ENCODE peak calls at places on chromosomes 11 and 22, in ten cellular contexts. One of them, this sample, is unnamed. For H3K4me1, the result is how much of the 10 kb centered on the place peaks cover.

GRCh38 chr11:31233425-31233824 is 136.1 kb downstream of the DCDC1 start:
- DNase-seq in left lung: no peak
- DNase-seq in thoracic aorta: no peak
- DNase-seq in A549: no peak
- DNase-seq in IMR-90: no peak
- DNase-seq in left ventricle myocardium inferior: no peak
- DNase-seq in HCT116: peak
- DNase-seq in sigmoid colon: no peak
- DNase-seq in pancreas: no peak
- DNase-seq in adrenal gland: no peak
- DNase-seq in this sample: no peak

GRCh38 chr11:70844387-70844786 is 408.0 kb downstream of the SHANK2 start:
- DNase-seq in left lung: no peak
- DNase-seq in thoracic aorta: no peak
- DNase-seq in A549: no peak
- DNase-seq in IMR-90: no peak
- DNase-seq in left ventricle myocardium inferior: no peak
- DNase-seq in HCT116: no peak
- DNase-seq in sigmoid colon: no peak
- DNase-seq in pancreas: no peak
- DNase-seq in adrenal gland: no peak
- DNase-seq in this sample: no peak

GRCh38 chr11:14541180-14541579 is 21.0 kb upstream of the PSMA1 start:
- DNase-seq in left lung: no peak
- DNase-seq in thoracic aorta: no peak
- DNase-seq in A549: no peak
- DNase-seq in IMR-90: no peak
- DNase-seq in left ventricle myocardium inferior: no peak
- DNase-seq in HCT116: no peak
- DNase-seq in sigmoid colon: no peak
- DNase-seq in pancreas: no peak
- DNase-seq in adrenal gland: peak
- DNase-seq in this sample: no peak

GRCh38 chr11:130772266-130773227 is 143.7 kb downstream of the SNX19 start:
- DNase-seq in left lung: no peak
- DNase-seq in thoracic aorta: no peak
- DNase-seq in A549: no peak
- DNase-seq in IMR-90: peak
- DNase-seq in left ventricle myocardium inferior: no peak
- DNase-seq in HCT116: no peak
- DNase-seq in sigmoid colon: no peak
- DNase-seq in pancreas: no peak
- DNase-seq in adrenal gland: no peak
- DNase-seq in this sample: no peak

GRCh38 chr11:106463796-106464201 is 386.3 kb downstream of the AASDHPPT start:
- DNase-seq in left lung: no peak
- DNase-seq in thoracic aorta: no peak
- DNase-seq in A549: no peak
- DNase-seq in IMR-90: peak
- DNase-seq in left ventricle myocardium inferior: no peak
- DNase-seq in HCT116: no peak
- DNase-seq in sigmoid colon: no peak
- DNase-seq in pancreas: no peak
- DNase-seq in adrenal gland: no peak
- DNase-seq in this sample: no peak

GRCh38 chr11:125270711-125271110 is 106.2 kb downstream of the PKNOX2 start:
- DNase-seq in left lung: no peak
- DNase-seq in thoracic aorta: no peak
- DNase-seq in A549: no peak
- DNase-seq in IMR-90: peak
- DNase-seq in left ventricle myocardium inferior: no peak
- DNase-seq in HCT116: no peak
- DNase-seq in sigmoid colon: no peak
- DNase-seq in pancreas: no peak
- DNase-seq in adrenal gland: no peak
- DNase-seq in this sample: no peak

GRCh38 chr22:46934746-46935491 is 172.5 kb downstream of the TBC1D22A start:
- DNase-seq in left lung: no peak
- DNase-seq in thoracic aorta: no peak
- DNase-seq in A549: peak
- DNase-seq in IMR-90: peak
- DNase-seq in left ventricle myocardium inferior: no peak
- DNase-seq in HCT116: peak
- DNase-seq in sigmoid colon: no peak
- DNase-seq in pancreas: no peak
- DNase-seq in adrenal gland: peak
- DNase-seq in this sample: no peak

GRCh38 chr11:92627615-92628201 is 341.7 kb upstream of the MTNR1B start:
- DNase-seq in left lung: no peak
- DNase-seq in thoracic aorta: no peak
- DNase-seq in A549: no peak
- DNase-seq in IMR-90: peak
- DNase-seq in left ventricle myocardium inferior: no peak
- DNase-seq in HCT116: no peak
- DNase-seq in sigmoid colon: no peak
- DNase-seq in pancreas: no peak
- DNase-seq in adrenal gland: no peak
- DNase-seq in this sample: no peak

GRCh38 chr11:12019867-12020416 is 11.5 kb upstream of the DKK3 start:
- DNase-seq in left lung: no peak
- DNase-seq in thoracic aorta: no peak
- DNase-seq in A549: no peak
- DNase-seq in IMR-90: no peak
- DNase-seq in left ventricle myocardium inferior: no peak
- DNase-seq in HCT116: no peak
- DNase-seq in sigmoid colon: no peak
- DNase-seq in pancreas: no peak
- DNase-seq in adrenal gland: no peak
- DNase-seq in this sample: no peak

GRCh38 chr11:28003615-28004014 is 104.3 kb downstream of the KIF18A start:
- DNase-seq in left lung: no peak
- DNase-seq in thoracic aorta: no peak
- DNase-seq in A549: no peak
- DNase-seq in IMR-90: no peak
- DNase-seq in left ventricle myocardium inferior: no peak
- DNase-seq in HCT116: no peak
- DNase-seq in sigmoid colon: no peak
- DNase-seq in pancreas: no peak
- DNase-seq in adrenal gland: no peak
- DNase-seq in this sample: no peak

GRCh38 chr22:44625981-44626687 is 75.9 kb upstream of the PRR5 start:
- DNase-seq in left lung: peak
- DNase-seq in thoracic aorta: no peak
- DNase-seq in A549: peak
- DNase-seq in IMR-90: peak
- DNase-seq in left ventricle myocardium inferior: peak
- DNase-seq in HCT116: peak
- DNase-seq in sigmoid colon: peak
- DNase-seq in pancreas: peak
- DNase-seq in adrenal gland: peak
- DNase-seq in this sample: no peak

GRCh38 chr11:19597194-19597593 is 115.4 kb upstream of the NAV2 start:
- DNase-seq in left lung: no peak
- DNase-seq in thoracic aorta: no peak
- DNase-seq in A549: no peak
- DNase-seq in IMR-90: peak
- DNase-seq in left ventricle myocardium inferior: no peak
- DNase-seq in HCT116: no peak
- DNase-seq in sigmoid colon: no peak
- DNase-seq in pancreas: no peak
- DNase-seq in adrenal gland: no peak
- DNase-seq in this sample: no peak

GRCh38 chr11:57802411-57802810 is 40.8 kb downstream of the CTNND1 start:
- DNase-seq in left lung: no peak
- DNase-seq in thoracic aorta: no peak
- DNase-seq in A549: no peak
- DNase-seq in IMR-90: no peak
- DNase-seq in left ventricle myocardium inferior: no peak
- DNase-seq in HCT116: no peak
- DNase-seq in sigmoid colon: no peak
- DNase-seq in pancreas: no peak
- DNase-seq in adrenal gland: no peak
- DNase-seq in this sample: no peak

GRCh38 chr22:23913306-23913660 is 19.1 kb downstream of the MIF start:
- DNase-seq in left lung: no peak
- DNase-seq in thoracic aorta: no peak
- DNase-seq in A549: no peak
- DNase-seq in IMR-90: no peak
- DNase-seq in left ventricle myocardium inferior: no peak
- DNase-seq in HCT116: no peak
- DNase-seq in sigmoid colon: no peak
- DNase-seq in pancreas: no peak
- DNase-seq in adrenal gland: no peak
- DNase-seq in this sample: no peak
- H3K4me3 ChIP-seq in left lung: peak
- H3K4me3 ChIP-seq in thoracic aorta: peak
- H3K4me3 ChIP-seq in A549: no peak
- H3K4me3 ChIP-seq in IMR-90: peak
- H3K4me3 ChIP-seq in left ventricle myocardium inferior: peak
- H3K4me3 ChIP-seq in HCT116: peak
- H3K4me3 ChIP-seq in sigmoid colon: peak
- H3K4me3 ChIP-seq in pancreas: peak
- H3K4me3 ChIP-seq in adrenal gland: peak
- H3K4me3 ChIP-seq in this sample: peak

GRCh38 chr11:67419330-67420049 is 4.0 kb downstream of the CARNS1 start:
- DNase-seq in left lung: no peak
- DNase-seq in thoracic aorta: no peak
- DNase-seq in A549: no peak
- DNase-seq in IMR-90: no peak
- DNase-seq in left ventricle myocardium inferior: no peak
- DNase-seq in HCT116: no peak
- DNase-seq in sigmoid colon: no peak
- DNase-seq in pancreas: peak
- DNase-seq in adrenal gland: no peak
- DNase-seq in this sample: no peak
- H3K4me1 ChIP-seq in left lung: under half
- H3K4me1 ChIP-seq in thoracic aorta: half or more
- H3K4me1 ChIP-seq in A549: under half
- H3K4me1 ChIP-seq in IMR-90: under half
- H3K4me1 ChIP-seq in left ventricle myocardium inferior: half or more
- H3K4me1 ChIP-seq in HCT116: under half
- H3K4me1 ChIP-seq in sigmoid colon: under half
- H3K4me1 ChIP-seq in pancreas: under half
- H3K4me1 ChIP-seq in adrenal gland: under half
- H3K4me1 ChIP-seq in this sample: half or more

GRCh38 chr11:73528013-73528412 is 69.9 kb downstream of the FAM168A start:
- DNase-seq in left lung: no peak
- DNase-seq in thoracic aorta: no peak
- DNase-seq in A549: no peak
- DNase-seq in IMR-90: no peak
- DNase-seq in left ventricle myocardium inferior: no peak
- DNase-seq in HCT116: no peak
- DNase-seq in sigmoid colon: no peak
- DNase-seq in pancreas: no peak
- DNase-seq in adrenal gland: no peak
- DNase-seq in this sample: no peak

GRCh38 chr11:73528877-73529530 is 68.9 kb downstream of the FAM168A start:
- DNase-seq in left lung: no peak
- DNase-seq in thoracic aorta: no peak
- DNase-seq in A549: no peak
- DNase-seq in IMR-90: no peak
- DNase-seq in left ventricle myocardium inferior: no peak
- DNase-seq in HCT116: no peak
- DNase-seq in sigmoid colon: no peak
- DNase-seq in pancreas: no peak
- DNase-seq in adrenal gland: no peak
- DNase-seq in this sample: no peak

GRCh38 chr11:73532310-73532709 is 65.6 kb downstream of the FAM168A start:
- DNase-seq in left lung: no peak
- DNase-seq in thoracic aorta: no peak
- DNase-seq in A549: no peak
- DNase-seq in IMR-90: peak
- DNase-seq in left ventricle myocardium inferior: no peak
- DNase-seq in HCT116: no peak
- DNase-seq in sigmoid colon: no peak
- DNase-seq in pancreas: no peak
- DNase-seq in adrenal gland: no peak
- DNase-seq in this sample: no peak

GRCh38 chr11:73531386-73531785 is 66.5 kb downstream of the FAM168A start:
- DNase-seq in left lung: no peak
- DNase-seq in thoracic aorta: no peak
- DNase-seq in A549: no peak
- DNase-seq in IMR-90: no peak
- DNase-seq in left ventricle myocardium inferior: no peak
- DNase-seq in HCT116: no peak
- DNase-seq in sigmoid colon: no peak
- DNase-seq in pancreas: no peak
- DNase-seq in adrenal gland: no peak
- DNase-seq in this sample: no peak

GRCh38 chr11:73530109-73530508 is 67.8 kb downstream of the FAM168A start:
- DNase-seq in left lung: no peak
- DNase-seq in thoracic aorta: no peak
- DNase-seq in A549: no peak
- DNase-seq in IMR-90: no peak
- DNase-seq in left ventricle myocardium inferior: no peak
- DNase-seq in HCT116: no peak
- DNase-seq in sigmoid colon: no peak
- DNase-seq in pancreas: no peak
- DNase-seq in adrenal gland: no peak
- DNase-seq in this sample: no peak
- TF ChIP-seq CTCF in left lung: no peak
- TF ChIP-seq CTCF in thoracic aorta: no peak
- TF ChIP-seq CTCF in A549: peak
- TF ChIP-seq CTCF in IMR-90: no peak
- TF ChIP-seq CTCF in left ventricle myocardium inferior: peak
- TF ChIP-seq CTCF in HCT116: no peak
- TF ChIP-seq CTCF in sigmoid colon: no peak
- TF ChIP-seq CTCF in pancreas: no peak
- TF ChIP-seq CTCF in adrenal gland: no peak
- TF ChIP-seq CTCF in this sample: no peak

GRCh38 chr11:73528420-73528819 is 69.5 kb downstream of the FAM168A start:
- DNase-seq in left lung: no peak
- DNase-seq in thoracic aorta: no peak
- DNase-seq in A549: no peak
- DNase-seq in IMR-90: no peak
- DNase-seq in left ventricle myocardium inferior: no peak
- DNase-seq in HCT116: no peak
- DNase-seq in sigmoid colon: no peak
- DNase-seq in pancreas: no peak
- DNase-seq in adrenal gland: no peak
- DNase-seq in this sample: no peak
- H3K4me3 ChIP-seq in left lung: peak
- H3K4me3 ChIP-seq in thoracic aorta: peak
- H3K4me3 ChIP-seq in A549: no peak
- H3K4me3 ChIP-seq in IMR-90: no peak
- H3K4me3 ChIP-seq in left ventricle myocardium inferior: peak
- H3K4me3 ChIP-seq in HCT116: no peak
- H3K4me3 ChIP-seq in sigmoid colon: peak
- H3K4me3 ChIP-seq in pancreas: no peak
- H3K4me3 ChIP-seq in adrenal gland: no peak
- H3K4me3 ChIP-seq in this sample: no peak